ENCODE peak calls at places on chromosomes 6 and 20, in eight cellular contexts. Q, S, R, V, W, X, E and M are unnamed samples.

GRCh38 chr6:126516411-126516810 is 176.5 kb downstream of the CENPW start:
- DNase-seq in Q (no peak), S (no peak), R (no peak), V (no peak), W (no peak), X (no peak), E (no peak), M (no peak)

GRCh38 chr20:16476032-16476431 is 97.2 kb downstream of the KIF16B start:
- DNase-seq in Q (no peak), S (peak), R (peak), V (peak), W (no peak), X (no peak), E (no peak), M (no peak)

GRCh38 chr6:159788757-159789376 is 535 bp downstream of the TCP1 start:
- DNase-seq in Q (no peak), S (peak), R (peak), V (peak), W (no peak), X (peak), E (peak), M (peak)

GRCh38 chr6:88982720-88983119 is 19.3 kb upstream of the RNGTT start:
- DNase-seq in Q (no peak), S (peak), R (peak), V (peak), W (peak), X (peak), E (no peak), M (no peak)

GRCh38 chr20:37898301-37899104 is 4.4 kb upstream of the VSTM2L start:
- DNase-seq in Q (no peak), S (no peak), R (peak), V (peak), W (no peak), X (no peak), E (no peak), M (no peak)

GRCh38 chr6:5136856-5137255 is 51.7 kb downstream of the PPP1R3G start:
- DNase-seq in Q (no peak), S (no peak), R (no peak), V (no peak), W (no peak), X (no peak), E (no peak), M (no peak)

GRCh38 chr6:134240664-134241431 is 77.1 kb downstream of the SGK1 start:
- DNase-seq in Q (peak), S (no peak), R (no peak), V (no peak), W (no peak), X (peak), E (peak), M (no peak)

GRCh38 chr6:119547024-119547423 is 197.5 kb upstream of the MAN1A1 start:
- DNase-seq in Q (no peak), S (no peak), R (no peak), V (no peak), W (no peak), X (no peak), E (no peak), M (no peak)

GRCh38 chr20:61571221-61571620 is 319.2 kb downstream of the CDH4 start:
- DNase-seq in Q (no peak), S (no peak), R (no peak), V (no peak), W (no peak), X (no peak), E (no peak), M (no peak)

GRCh38 chr6:30493643-30494250 is 4.4 kb downstream of the HLA-E start:
- DNase-seq in Q (no peak), S (no peak), R (no peak), V (no peak), W (no peak), X (no peak), E (no peak), M (no peak)

GRCh38 chr6:125533710-125534397 is 215.6 kb upstream of the HEY2 start:
- DNase-seq in Q (no peak), S (no peak), R (peak), V (no peak), W (no peak), X (no peak), E (no peak), M (no peak)

GRCh38 chr6:42254505-42254904 is 36.8 kb upstream of the MRPS10 start:
- DNase-seq in Q (no peak), S (no peak), R (no peak), V (no peak), W (no peak), X (no peak), E (no peak), M (no peak)

GRCh38 chr6:123805921-123806320 is 2.3 kb downstream of the NKAIN2 start:
- DNase-seq in Q (no peak), S (no peak), R (no peak), V (no peak), W (no peak), X (no peak), E (no peak), M (no peak)

GRCh38 chr6:147930743-147931142 is 411.9 kb upstream of the SASH1 start:
- DNase-seq in Q (no peak), S (no peak), R (no peak), V (no peak), W (no peak), X (no peak), E (no peak), M (no peak)

GRCh38 chr6:399785-400517 is 8.4 kb downstream of the IRF4 start:
- DNase-seq in Q (no peak), S (no peak), R (no peak), V (no peak), W (no peak), X (no peak), E (no peak), M (no peak)

DNA sequence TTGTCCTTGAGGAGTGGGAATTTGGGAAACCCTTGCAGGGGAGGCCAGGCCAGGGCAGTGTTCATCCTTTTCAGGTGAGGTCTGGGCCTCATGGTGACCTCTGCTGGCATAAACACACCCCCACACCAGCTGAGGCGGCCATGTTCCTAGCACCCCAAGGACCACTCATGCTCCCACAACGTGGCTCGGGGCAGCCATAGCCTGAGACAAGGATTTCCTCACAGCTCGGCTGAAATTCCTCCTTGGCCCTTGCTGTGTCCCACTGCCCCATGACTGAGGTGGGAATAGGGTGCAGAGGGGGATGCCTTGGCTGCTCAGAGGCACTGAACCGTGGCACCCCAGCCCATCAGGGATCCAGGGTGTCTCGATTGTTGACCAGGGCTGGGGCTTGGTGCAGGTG is 27.3 kb upstream of the SPDEF start:
- DNase-seq in Q (no peak), S (no peak), R (no peak), V (no peak), W (no peak), X (no peak), E (no peak), M (no peak)
- TF ChIP-seq CTCF in Q (no peak), S (peak), R (peak), V (no peak), W (peak), X (no peak), E (no peak), M (peak)

GRCh38 chr6:6753301-6753700 is 164.8 kb downstream of the LY86 start:
- DNase-seq in Q (no peak), S (no peak), R (no peak), V (no peak), W (no peak), X (no peak), E (no peak), M (no peak)

GRCh38 chr6:6749791-6750434 is 161.4 kb downstream of the LY86 start:
- DNase-seq in Q (peak), S (peak), R (peak), V (peak), W (peak), X (peak), E (no peak), M (no peak)

GRCh38 chr6:6751197-6751596 is 162.7 kb downstream of the LY86 start:
- DNase-seq in Q (no peak), S (no peak), R (no peak), V (no peak), W (no peak), X (no peak), E (no peak), M (no peak)

GRCh38 chr6:6752129-6752528 is 163.6 kb downstream of the LY86 start:
- DNase-seq in Q (no peak), S (no peak), R (no peak), V (peak), W (no peak), X (no peak), E (no peak), M (no peak)

GRCh38 chr6:6751615-6752014 is 163.1 kb downstream of the LY86 start:
- DNase-seq in Q (no peak), S (no peak), R (no peak), V (no peak), W (no peak), X (no peak), E (no peak), M (no peak)
- TF ChIP-seq CTCF in Q (no peak), S (no peak), R (no peak), V (no peak), W (no peak), X (no peak), E (no peak), M (no peak)

GRCh38 chr6:33247977-33248642 is 23.6 kb downstream of the VPS52 start:
- DNase-seq in Q (peak), S (peak), R (peak), V (peak), W (peak), X (peak), E (peak), M (peak)

GRCh38 chr6:33249732-33250625 is 21.7 kb downstream of the VPS52 start:
- DNase-seq in Q (no peak), S (no peak), R (peak), V (peak), W (no peak), X (peak), E (no peak), M (peak)

GRCh38 chr6:33250731-33251130 is 20.9 kb downstream of the VPS52 start:
- DNase-seq in Q (no peak), S (no peak), R (no peak), V (no peak), W (no peak), X (no peak), E (no peak), M (no peak)

GRCh38 chr6:33248932-33249731 is 22.5 kb downstream of the VPS52 start:
- DNase-seq in Q (peak), S (peak), R (peak), V (peak), W (peak), X (peak), E (peak), M (peak)

DNA sequence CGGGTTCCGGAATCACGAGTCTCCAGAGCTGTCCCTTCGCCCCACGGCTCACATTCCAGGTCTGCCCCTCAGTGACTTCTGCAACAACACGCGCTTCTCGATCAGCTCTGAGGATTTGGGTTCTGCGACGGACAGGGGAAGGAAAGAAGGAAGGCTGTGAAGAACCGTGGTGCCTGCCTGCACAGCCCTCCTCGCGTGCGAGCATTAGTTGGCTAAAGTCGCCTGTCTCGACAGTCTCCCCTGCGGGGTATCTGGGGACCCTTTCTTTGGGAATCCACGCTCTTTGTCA is 23.1 kb downstream of the VPS52 start:
- DNase-seq in Q (no peak), S (no peak), R (peak), V (peak), W (no peak), X (no peak), E (no peak), M (no peak)
- TF ChIP-seq CTCF in Q (no peak), S (no peak), R (no peak), V (no peak), W (no peak), X (no peak), E (no peak), M (peak)

GRCh38 chr6:166997768-166998255 is 1.4 kb upstream of the CEP43 start:
- DNase-seq in Q (no peak), S (peak), R (peak), V (peak), W (peak), X (peak), E (peak), M (peak)
- TF ChIP-seq CTCF in Q (peak), S (peak), R (peak), V (peak), W (peak), X (no peak), E (no peak), M (peak)

GRCh38 chr20:31516651-31517050 is 2.4 kb downstream of the HM13 start:
- DNase-seq in Q (no peak), S (no peak), R (no peak), V (no peak), W (no peak), X (no peak), E (no peak), M (no peak)

GRCh38 chr20:31515775-31516107 is 1.5 kb downstream of the HM13 start:
- DNase-seq in Q (no peak), S (no peak), R (no peak), V (no peak), W (no peak), X (no peak), E (no peak), M (no peak)

GRCh38 chr20:31516166-31516565 is 1.9 kb downstream of the HM13 start:
- DNase-seq in Q (no peak), S (no peak), R (no peak), V (no peak), W (no peak), X (no peak), E (no peak), M (no peak)

GRCh38 chr20:31515072-31515774 is 981 bp downstream of the HM13 start:
- DNase-seq in Q (no peak), S (no peak), R (no peak), V (no peak), W (no peak), X (no peak), E (no peak), M (no peak)

DNA sequence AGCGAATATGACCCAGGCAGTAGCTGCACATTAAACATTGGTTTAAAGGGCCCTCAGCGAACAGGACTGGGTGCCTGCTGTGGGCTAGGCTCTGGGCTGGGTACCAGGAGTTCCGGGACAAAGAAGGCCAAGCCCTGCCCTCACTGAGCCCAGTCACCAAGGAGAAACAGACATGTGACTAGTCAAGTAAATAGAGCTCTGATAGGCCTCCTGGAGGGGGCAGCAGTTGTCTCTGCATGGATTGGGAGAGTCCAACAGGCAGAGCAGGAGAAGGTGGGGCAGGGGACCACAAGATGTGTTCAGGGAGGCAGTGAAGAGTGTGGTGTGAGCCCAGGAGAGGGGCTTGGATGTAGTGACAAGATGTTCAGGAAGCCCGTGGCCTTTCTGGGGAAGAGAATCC is 3.1 kb downstream of the HM13 start:
- DNase-seq in Q (no peak), S (peak), R (peak), V (peak), W (peak), X (peak), E (no peak), M (peak)
- TF ChIP-seq CTCF in Q (no peak), S (peak), R (peak), V (peak), W (peak), X (no peak), E (no peak), M (no peak)

GRCh38 chr6:169019727-169020491 is 233.7 kb downstream of the THBS2 start:
- DNase-seq in Q (no peak), S (peak), R (peak), V (no peak), W (no peak), X (no peak), E (no peak), M (no peak)
- TF ChIP-seq CTCF in Q (no peak), S (no peak), R (peak), V (no peak), W (peak), X (no peak), E (no peak), M (no peak)

DNA sequence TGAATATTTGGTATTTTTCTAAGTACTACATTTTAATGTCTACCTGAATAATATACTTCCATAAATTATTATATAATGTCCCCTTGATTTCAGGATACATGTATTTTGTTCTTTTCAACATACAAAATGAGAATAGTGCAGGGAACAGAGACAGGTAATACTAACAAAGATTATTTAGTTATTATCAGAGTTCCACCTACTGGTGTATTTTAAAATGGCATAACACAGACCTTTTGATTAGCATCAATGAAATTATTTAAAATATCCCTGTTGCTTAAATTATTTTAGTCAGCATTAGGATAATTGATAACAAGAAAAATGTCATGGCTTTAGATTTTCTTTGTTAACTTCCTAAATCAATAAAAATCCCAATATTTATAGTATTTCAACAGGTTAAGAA is 184.0 kb downstream of the PRDM13 start:
- DNase-seq in Q (no peak), S (no peak), R (peak), V (no peak), W (no peak), X (no peak), E (no peak), M (no peak)
- TF ChIP-seq CTCF in Q (no peak), S (peak), R (no peak), V (no peak), W (no peak), X (peak), E (no peak), M (peak)